ENCODE peak calls at places on chromosomes 2 and 18, in ten cellular contexts. O is gastrocnemius medialis, N is GM12891, X is Peyer's patch, E is A549, T is prostate gland, M is body of pancreas, K is K562, S is right lobe of liver, V is IMR-90. J is an unnamed sample.

GRCh38 chr2:3705808-3706207 is 2.4 kb downstream of the DCDC2C start:
- DNase-seq in X (no peak), O (no peak), K (no peak), S (no peak), M (no peak), V (peak), N (no peak), E (no peak), T (no peak), J (no peak)

GRCh38 chr2:1802469-1803216 is 58.3 kb upstream of the PXDN start:
- DNase-seq in E (no peak), O (no peak), K (no peak), T (no peak), S (no peak), N (no peak), X (no peak), V (no peak), M (no peak), J (no peak)

GRCh38 chr2:54475285-54475684 is 19.2 kb downstream of the SPTBN1 start:
- DNase-seq in O (no peak), E (no peak), M (no peak), S (no peak), V (no peak), K (no peak), N (no peak), T (no peak), X (no peak), J (no peak)

GRCh38 chr18:37565985-37566478 is 434 bp upstream of the CELF4 start:
- DNase-seq in V (peak), N (no peak), O (no peak), E (peak), S (no peak), K (no peak), M (peak), X (no peak), T (peak), J (no peak)

GRCh38 chr2:168773719-168774521 is 28.5 kb upstream of the NOSTRIN start:
- DNase-seq in E (peak), S (peak), N (peak), V (peak), O (peak), M (peak), T (peak), K (peak), X (no peak), J (peak)

GRCh38 chr2:36450466-36451196 is 95.1 kb downstream of the CRIM1 start:
- DNase-seq in E (no peak), N (no peak), O (no peak), S (no peak), K (no peak), X (no peak), T (no peak), V (peak), M (no peak), J (no peak)

GRCh38 chr2:140270229-140270628 is 1490.0 kb upstream of the NXPH2 start:
- DNase-seq in S (no peak), M (no peak), X (no peak), O (no peak), N (no peak), K (no peak), V (no peak), E (no peak), T (no peak), J (no peak)

GRCh38 chr2:211093743-211094303 is 537.4 kb downstream of the CPS1 start:
- DNase-seq in V (no peak), O (no peak), T (no peak), X (no peak), E (peak), N (no peak), S (no peak), K (no peak), M (no peak), J (peak)

GRCh38 chr2:208148803-208149202 is 2.8 kb upstream of the CRYGB start:
- DNase-seq in N (no peak), E (no peak), V (no peak), M (no peak), X (no peak), T (no peak), K (no peak), S (no peak), O (no peak), J (no peak)

GRCh38 chr2:179569834-179570233 is 291.6 kb downstream of the ZNF385B start:
- DNase-seq in V (peak), M (no peak), X (no peak), T (no peak), N (no peak), S (no peak), O (peak), E (peak), K (no peak), J (no peak)

GRCh38 chr2:47091118-47091517 is 64.0 kb downstream of the STPG4 start:
- DNase-seq in E (no peak), N (no peak), M (no peak), O (no peak), K (no peak), V (peak), X (no peak), S (no peak), T (no peak), J (no peak)

GRCh38 chr2:112005391-112006075 is 49.5 kb upstream of the TMEM87B start:
- DNase-seq in T (no peak), O (no peak), K (no peak), M (no peak), S (no peak), X (no peak), E (no peak), V (no peak), N (no peak), J (no peak)

GRCh38 chr2:224069172-224069571 is 30.1 kb upstream of the SERPINE2 start:
- DNase-seq in S (no peak), O (peak), E (no peak), V (no peak), X (no peak), T (no peak), K (no peak), N (no peak), M (no peak), J (no peak)

GRCh38 chr2:37271376-37272067 is 40.1 kb downstream of the NDUFAF7 start:
- DNase-seq in O (no peak), K (no peak), E (no peak), S (no peak), V (no peak), M (no peak), X (no peak), T (no peak), N (no peak), J (no peak)

GRCh38 chr2:215022418-215022817 is 116.0 kb downstream of the ABCA12 start:
- DNase-seq in K (no peak), M (no peak), V (peak), N (no peak), O (no peak), S (no peak), X (no peak), T (no peak), E (no peak), J (no peak)

GRCh38 chr2:45869165-45869501 is 217.7 kb downstream of the PRKCE start:
- DNase-seq in T (no peak), E (no peak), N (no peak), S (no peak), M (no peak), O (no peak), V (peak), X (no peak), K (no peak), J (no peak)

GRCh38 chr2:195146761-195147160 is 510.3 kb upstream of the SLC39A10 start:
- DNase-seq in V (no peak), M (no peak), S (no peak), E (no peak), O (no peak), X (no peak), T (no peak), K (no peak), N (no peak), J (no peak)

GRCh38 chr18:54023471-54023870 is 201.0 kb downstream of the MBD2 start:
- DNase-seq in E (no peak), O (no peak), S (no peak), T (no peak), M (no peak), K (no peak), V (no peak), X (no peak), N (no peak), J (no peak)

GRCh38 chr18:47953471-47953931 is 23.0 kb upstream of the SMAD2 start:
- DNase-seq in T (peak), X (peak), S (no peak), O (peak), M (no peak), K (no peak), E (no peak), V (no peak), N (no peak), J (peak)

GRCh38 chr18:47108373-47108772 is 41.9 kb downstream of the HDHD2 start:
- DNase-seq in S (no peak), O (no peak), X (no peak), M (no peak), V (no peak), N (no peak), K (no peak), E (no peak), T (no peak), J (no peak)

GRCh38 chr2:218816561-218817011 is 15.0 kb downstream of the PRKAG3 start:
- DNase-seq in E (no peak), N (no peak), T (no peak), X (no peak), K (no peak), M (no peak), S (no peak), V (no peak), O (peak), J (no peak)

GRCh38 chr2:204012081-204012653 is 75.6 kb downstream of the ICOS start:
- DNase-seq in E (no peak), T (peak), X (no peak), N (no peak), S (no peak), V (no peak), M (peak), O (no peak), K (no peak), J (no peak)

GRCh38 chr2:61151434-61151833 is 10.6 kb upstream of the C2orf74 start:
- DNase-seq in E (peak), V (peak), S (no peak), M (no peak), O (no peak), N (no peak), T (no peak), X (no peak), K (no peak), J (no peak)

GRCh38 chr18:37565138-37565984 is at the start of gene CELF4:
- DNase-seq in N (no peak), V (no peak), O (no peak), E (peak), M (peak), T (no peak), K (no peak), S (no peak), X (no peak), J (no peak)

GRCh38 chr18:7011142-7011541 is 106.5 kb downstream of the LAMA1 start:
- DNase-seq in S (no peak), M (no peak), O (no peak), V (no peak), X (no peak), K (no peak), E (no peak), T (no peak), N (no peak), J (no peak)

GRCh38 chr2:199659207-199659606 is 191.8 kb downstream of the FTCDNL1 start:
- DNase-seq in O (no peak), K (peak), E (no peak), T (no peak), N (no peak), X (no peak), M (no peak), S (peak), V (peak), J (peak)

GRCh38 chr2:36287363-36288275 is 68.0 kb upstream of the CRIM1 start:
- DNase-seq in K (no peak), X (no peak), V (peak), S (no peak), T (no peak), O (no peak), E (no peak), N (no peak), M (no peak), J (no peak)

GRCh38 chr2:158079672-158080071 is 22.0 kb upstream of the UPP2 start:
- DNase-seq in K (no peak), T (no peak), M (no peak), E (peak), O (no peak), V (peak), N (no peak), S (no peak), X (no peak), J (no peak)

GRCh38 chr18:24395049-24395780 is 2.4 kb downstream of the OSBPL1A start:
- DNase-seq in N (no peak), K (no peak), M (no peak), X (no peak), V (peak), E (no peak), T (no peak), S (no peak), O (no peak), J (peak)

GRCh38 chr2:152523091-152523490 is 188.1 kb downstream of the FMNL2 start:
- DNase-seq in O (no peak), S (no peak), K (no peak), E (no peak), X (no peak), V (peak), T (no peak), N (no peak), M (no peak), J (no peak)

GRCh38 chr18:21998531-21998930 is 170.9 kb upstream of the GATA6 start:
- DNase-seq in S (no peak), O (no peak), M (no peak), N (no peak), T (no peak), V (no peak), X (no peak), E (no peak), K (no peak), J (no peak)

DNA sequence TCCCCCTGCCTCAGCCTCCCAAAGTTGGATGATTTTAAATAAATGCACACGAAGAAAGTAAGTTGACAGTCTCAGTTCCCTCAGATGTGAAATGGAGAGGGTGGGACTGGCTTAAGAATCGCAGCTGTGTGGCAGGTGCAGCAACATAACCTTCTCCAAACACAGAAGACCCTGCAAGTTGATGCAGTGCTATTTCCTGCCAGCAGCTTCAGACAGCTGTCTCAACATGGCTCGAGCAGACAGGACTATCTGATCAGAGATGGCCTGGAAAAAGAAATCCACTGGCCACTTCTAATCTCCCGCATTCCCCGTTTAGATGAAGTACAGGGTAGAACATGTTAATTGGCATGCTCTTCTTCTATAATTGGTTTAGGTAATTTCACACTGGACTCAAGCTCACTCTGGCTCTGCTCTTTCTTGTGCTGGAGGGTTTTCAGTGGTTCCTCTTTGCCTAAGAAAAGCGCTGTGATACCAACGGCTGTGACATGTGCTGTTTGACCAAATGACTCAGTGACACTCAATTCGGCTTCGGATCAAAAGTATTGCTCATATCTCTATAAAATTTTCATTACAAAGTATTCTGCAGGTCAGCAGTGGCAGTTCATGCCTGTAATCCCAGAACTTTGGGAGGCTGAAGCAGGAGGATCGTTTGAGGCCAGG is 40.2 kb downstream of the MYOM1 start:
- DNase-seq in O (no peak), K (peak), X (peak), N (peak), S (no peak), T (no peak), M (no peak), E (no peak), V (no peak), J (peak)
- TF ChIP-seq POLR2A in O (no peak), K (no peak), X (no peak), N (peak), S (no peak), T (no peak), M (no peak), E (no peak), V (no peak), J (no peak)

GRCh38 chr2:31234690-31235503 is 945 bp downstream of the EHD3 start:
- DNase-seq in M (no peak), E (no peak), V (no peak), N (no peak), O (no peak), S (no peak), X (no peak), T (no peak), K (no peak), J (no peak)
- TF ChIP-seq POLR2A in M (no peak), E (no peak), V (no peak), N (no peak), O (no peak), S (no peak), X (no peak), T (no peak), K (no peak), J (no peak)

GRCh38 chr2:62705007-62705829 is at the start of gene EHBP1:
- DNase-seq in X (peak), N (peak), O (peak), T (peak), V (peak), M (peak), E (peak), K (peak), S (peak), J (peak)
- TF ChIP-seq POLR2A in X (peak), N (peak), O (peak), T (peak), V (peak), M (peak), E (peak), K (peak), S (peak), J (peak)

GRCh38 chr18:79498662-79499061 is 102.9 kb downstream of the NFATC1 start:
- DNase-seq in T (no peak), N (no peak), K (no peak), V (no peak), E (no peak), O (no peak), X (no peak), S (no peak), M (no peak), J (peak)

GRCh38 chr18:79496978-79497637 is 101.4 kb downstream of the NFATC1 start:
- DNase-seq in V (peak), M (no peak), S (no peak), N (no peak), T (no peak), E (no peak), K (no peak), X (peak), O (no peak), J (no peak)

GRCh38 chr18:79496237-79496977 is 100.7 kb downstream of the NFATC1 start:
- DNase-seq in K (no peak), E (no peak), M (no peak), X (peak), N (no peak), O (no peak), V (no peak), T (no peak), S (no peak), J (no peak)

GRCh38 chr18:79495591-79496071 is 99.9 kb downstream of the NFATC1 start:
- DNase-seq in T (no peak), V (no peak), N (no peak), X (no peak), O (no peak), K (no peak), S (no peak), M (no peak), E (no peak), J (no peak)

DNA sequence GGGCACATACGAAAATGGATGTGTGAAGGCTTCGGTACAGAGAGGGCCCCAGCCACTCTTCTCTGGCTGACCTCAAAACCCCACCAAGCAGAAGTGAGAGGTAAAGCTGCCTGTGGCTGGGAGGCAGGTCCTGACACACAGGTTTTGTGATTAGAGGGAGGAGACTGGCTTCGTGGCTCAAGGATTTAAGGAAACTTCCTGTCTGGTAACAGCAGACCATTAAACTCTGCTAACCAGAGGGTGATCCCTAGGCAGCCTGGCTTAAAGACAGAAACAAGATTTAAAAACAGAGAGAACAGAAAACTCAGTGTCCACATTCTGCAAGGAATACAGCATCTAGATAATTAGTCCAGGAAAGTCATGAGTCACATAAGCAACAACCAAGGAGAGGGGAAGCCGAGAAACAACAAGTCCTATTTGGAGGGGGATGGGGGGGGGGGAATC is 101.9 kb downstream of the NFATC1 start:
- DNase-seq in V (peak), M (no peak), K (no peak), S (no peak), E (no peak), O (no peak), T (no peak), X (peak), N (peak), J (no peak)
- TF ChIP-seq POLR2A in V (no peak), M (no peak), K (no peak), S (no peak), E (no peak), O (no peak), T (no peak), X (no peak), N (no peak), J (no peak)

DNA sequence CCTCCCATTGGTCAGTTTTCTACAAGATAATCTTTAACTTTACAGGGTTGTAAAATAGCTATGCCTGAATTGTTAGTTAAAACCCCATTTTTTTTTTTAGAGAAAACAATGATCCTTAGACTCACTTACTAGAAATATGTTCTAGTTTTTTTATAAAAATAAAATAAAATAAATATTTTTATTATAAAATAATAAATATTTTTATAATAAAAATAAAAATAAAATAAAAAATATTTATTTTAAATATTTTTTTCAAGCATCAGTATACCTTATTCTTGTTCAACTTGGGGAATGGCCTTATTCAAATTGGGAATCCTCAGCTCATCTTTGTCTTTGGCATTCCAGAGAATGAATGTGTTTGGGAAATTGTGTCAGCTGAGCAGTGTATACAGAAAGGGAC is 20.8 kb upstream of the IL1RL1 start:
- DNase-seq in T (no peak), X (no peak), O (no peak), K (no peak), V (no peak), M (no peak), S (no peak), E (no peak), N (no peak), J (no peak)
- TF ChIP-seq POLR2A in T (no peak), X (no peak), O (no peak), K (no peak), V (no peak), M (no peak), S (no peak), E (no peak), N (no peak), J (no peak)

DNA sequence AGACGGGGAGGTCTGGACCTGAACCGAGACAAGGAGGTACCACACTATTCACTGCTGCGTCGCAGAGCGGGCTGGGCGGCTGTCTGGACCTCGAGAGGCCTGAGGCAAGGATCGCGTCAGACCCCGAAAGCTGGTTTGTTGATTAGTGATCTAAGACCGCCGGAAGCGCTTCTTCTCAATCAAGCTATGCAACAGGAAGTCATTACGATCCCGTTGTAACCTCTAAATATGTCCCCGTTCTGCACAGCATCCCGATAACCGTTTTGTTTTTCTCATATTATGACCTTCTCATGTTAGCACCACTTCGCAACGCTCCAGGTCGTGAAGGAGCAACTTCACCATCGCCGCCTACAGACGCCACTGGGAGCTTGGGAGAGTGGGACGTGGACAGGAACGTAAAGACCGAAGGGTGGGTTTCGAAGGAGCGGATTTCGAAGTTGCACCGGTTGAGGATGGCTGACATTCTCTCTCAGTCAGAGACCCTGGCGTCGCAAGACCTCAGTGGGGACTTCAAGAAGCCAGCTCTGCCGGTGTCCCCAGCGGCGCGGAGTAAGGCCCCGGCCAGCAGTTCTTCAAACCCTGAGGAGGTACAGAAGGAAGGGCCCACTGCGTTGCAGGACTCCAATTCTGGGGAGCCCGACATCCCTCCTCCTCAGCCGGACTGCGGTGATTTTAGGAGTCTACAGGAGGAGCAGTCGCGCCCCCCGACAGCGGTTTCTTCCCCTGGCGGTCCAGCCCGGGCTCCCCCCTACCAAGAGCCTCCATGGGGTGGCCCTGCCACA is at the start of the genes SLC4A1AP and SUPT7L:
- DNase-seq in M (peak), T (peak), O (peak), N (peak), X (peak), S (peak), K (peak), E (peak), V (peak), J (peak)
- TF ChIP-seq POLR2A in M (no peak), T (peak), O (peak), N (peak), X (no peak), S (peak), K (peak), E (peak), V (peak), J (peak)

GRCh38 chr2:74454654-74455511 is at the start of gene INO80B:
- DNase-seq in T (peak), E (peak), S (peak), V (peak), X (peak), K (peak), O (peak), M (peak), N (no peak), J (peak)
- TF ChIP-seq POLR2A in T (no peak), E (peak), S (no peak), V (no peak), X (no peak), K (peak), O (peak), M (no peak), N (peak), J (peak)

J was measured in erythroblast.